ENCODE peak calls at places on chromosomes 4 and X, in five cellular contexts. One of them, this sample, is unnamed.

GRCh38 chr4:12615822-12616221 is 868.3 kb downstream of the RAB28 start:
- DNase-seq in osteoblast: no peak
- DNase-seq in IMR-90: no peak
- DNase-seq in pancreas: no peak
- DNase-seq in cardiac muscle cell: no peak
- DNase-seq in this sample: no peak

GRCh38 chr4:111813565-111814140 is 331.6 kb upstream of the FAM241A start:
- DNase-seq in osteoblast: no peak
- DNase-seq in IMR-90: no peak
- DNase-seq in pancreas: no peak
- DNase-seq in cardiac muscle cell: no peak
- DNase-seq in this sample: no peak

GRCh38 chr4:38805530-38806145 is 1.0 kb upstream of the TLR1 start:
- DNase-seq in osteoblast: no peak
- DNase-seq in IMR-90: no peak
- DNase-seq in pancreas: no peak
- DNase-seq in cardiac muscle cell: peak; percentile 65
- DNase-seq in this sample: peak; percentile 88

GRCh38 chrX:124293810-124294209 is 38.6 kb upstream of the TEX13D start:
- DNase-seq in osteoblast: no peak
- DNase-seq in IMR-90: no peak
- DNase-seq in pancreas: no peak
- DNase-seq in cardiac muscle cell: no peak
- DNase-seq in this sample: no peak

GRCh38 chrX:334331-334891 is 15.8 kb upstream of the GTPBP6 start:
- DNase-seq in osteoblast: no peak
- DNase-seq in IMR-90: no peak
- DNase-seq in pancreas: no peak
- DNase-seq in cardiac muscle cell: no peak
- DNase-seq in this sample: no peak

GRCh38 chrX:82208976-82209375 is 1007.1 kb downstream of the SH3BGRL start:
- DNase-seq in osteoblast: no peak
- DNase-seq in IMR-90: no peak
- DNase-seq in pancreas: no peak
- DNase-seq in cardiac muscle cell: no peak
- DNase-seq in this sample: no peak

GRCh38 chr4:42454755-42455154 is 57.5 kb downstream of the SHISA3 start:
- DNase-seq in osteoblast: no peak
- DNase-seq in IMR-90: no peak
- DNase-seq in pancreas: no peak
- DNase-seq in cardiac muscle cell: no peak
- DNase-seq in this sample: no peak

GRCh38 chr4:73187325-73187724 is 71.3 kb downstream of the ANKRD17 start:
- DNase-seq in osteoblast: no peak
- DNase-seq in IMR-90: peak; percentile 53
- DNase-seq in pancreas: no peak
- DNase-seq in cardiac muscle cell: peak; percentile 25
- DNase-seq in this sample: no peak

GRCh38 chrX:38358274-38358673 is 5.9 kb downstream of the OTC start:
- DNase-seq in osteoblast: no peak
- DNase-seq in IMR-90: no peak
- DNase-seq in pancreas: no peak
- DNase-seq in cardiac muscle cell: peak; percentile 10
- DNase-seq in this sample: no peak

GRCh38 chr4:135838889-135839288 is 1637.3 kb upstream of the PABPC4L start:
- DNase-seq in osteoblast: no peak
- DNase-seq in IMR-90: peak; percentile 2
- DNase-seq in pancreas: no peak
- DNase-seq in cardiac muscle cell: no peak
- DNase-seq in this sample: no peak

GRCh38 chr4:90958256-90958895 is 831.2 kb downstream of the CCSER1 start:
- DNase-seq in osteoblast: no peak
- DNase-seq in IMR-90: peak; percentile 69
- DNase-seq in pancreas: no peak
- DNase-seq in cardiac muscle cell: peak; percentile 51
- DNase-seq in this sample: no peak

GRCh38 chr4:158253350-158253980 is 43.2 kb downstream of the TMEM144 start:
- DNase-seq in osteoblast: peak; percentile 88
- DNase-seq in IMR-90: peak; percentile 63
- DNase-seq in pancreas: peak; percentile 52
- DNase-seq in cardiac muscle cell: peak; percentile 75
- DNase-seq in this sample: peak; percentile 3

GRCh38 chr4:186634591-186635128 is 79.3 kb upstream of the MTNR1A start:
- DNase-seq in osteoblast: no peak
- DNase-seq in IMR-90: no peak
- DNase-seq in pancreas: peak; percentile 32
- DNase-seq in cardiac muscle cell: no peak
- DNase-seq in this sample: no peak
- H3K36me3 ChIP-seq in osteoblast: peaks cover 87% of the 10 kb centered on the region
- H3K36me3 ChIP-seq in IMR-90: peaks cover 55% of the 10 kb centered on the region
- H3K36me3 ChIP-seq in pancreas: peaks cover 13% of the 10 kb centered on the region
- H3K36me3 ChIP-seq in cardiac muscle cell: peaks cover 24% of the 10 kb centered on the region
- H3K36me3 ChIP-seq in this sample: no peaks in the 10 kb centered on the region

DNA sequence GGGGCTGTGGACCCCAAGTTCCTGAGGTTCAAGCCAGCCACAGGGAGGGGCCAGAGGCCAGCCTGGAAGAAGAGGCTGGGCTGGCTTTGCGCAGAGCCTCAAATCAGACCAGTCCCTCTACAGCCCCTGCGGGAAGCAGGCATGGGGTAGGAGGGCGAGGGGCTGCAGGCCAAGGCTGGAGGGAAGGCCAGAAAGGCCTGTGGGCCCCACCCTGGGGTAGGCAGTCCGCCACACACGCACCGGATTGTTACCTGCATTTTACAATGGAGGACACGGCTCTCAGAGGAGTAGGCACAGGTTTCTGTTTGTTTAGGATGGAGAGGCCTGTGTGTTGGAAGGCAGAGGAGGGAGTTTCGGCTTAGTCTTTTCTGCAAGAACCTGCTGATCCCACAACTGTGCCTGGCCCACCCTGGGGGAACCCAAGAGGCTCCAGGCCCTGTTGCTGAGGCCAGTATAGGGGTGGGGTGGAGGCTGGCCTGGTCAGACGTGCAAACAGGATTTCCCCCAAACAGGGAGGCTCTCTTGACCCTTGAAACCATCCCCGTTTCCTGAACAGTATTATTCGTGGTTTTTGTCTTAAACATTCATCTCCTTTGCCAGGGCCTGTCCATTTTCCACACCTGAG is 659 bp upstream of the SLC49A3 start:
- DNase-seq in osteoblast: peak; percentile 86
- DNase-seq in IMR-90: no peak
- DNase-seq in pancreas: no peak
- DNase-seq in cardiac muscle cell: no peak
- DNase-seq in this sample: no peak
- H3K4me3 ChIP-seq in osteoblast: peak overlapping the region; percentile 74
- H3K4me3 ChIP-seq in IMR-90: no peak overlapping the region
- H3K4me3 ChIP-seq in pancreas: peak overlapping the region; percentile 44
- H3K4me3 ChIP-seq in cardiac muscle cell: no peak overlapping the region
- H3K4me3 ChIP-seq in this sample: no peak overlapping the region

DNA sequence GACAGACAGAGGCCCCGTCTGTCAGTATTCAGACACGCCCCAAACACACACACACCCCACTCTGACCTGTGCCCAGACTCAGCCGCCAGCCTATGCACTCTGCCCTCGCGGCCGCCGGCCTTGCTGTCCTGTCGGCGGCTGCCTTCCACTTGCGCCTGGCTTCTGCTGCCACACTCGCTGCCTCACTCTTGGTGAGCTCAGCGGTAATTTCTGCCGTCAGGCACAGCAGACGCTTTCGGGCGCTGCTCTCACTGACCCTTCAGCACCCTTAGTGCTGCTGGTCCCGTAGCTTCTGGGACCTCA is 10.3 kb downstream of the PIGG start:
- DNase-seq in osteoblast: no peak
- DNase-seq in IMR-90: no peak
- DNase-seq in pancreas: no peak
- DNase-seq in cardiac muscle cell: no peak
- DNase-seq in this sample: no peak
- H3K36me3 ChIP-seq in osteoblast: peaks cover 64% of the 10 kb centered on the region
- H3K36me3 ChIP-seq in IMR-90: peaks cover 43% of the 10 kb centered on the region
- H3K36me3 ChIP-seq in pancreas: peaks cover 17% of the 10 kb centered on the region
- H3K36me3 ChIP-seq in cardiac muscle cell: peaks cover 39% of the 10 kb centered on the region
- H3K36me3 ChIP-seq in this sample: peaks cover 35% of the 10 kb centered on the region

GRCh38 chr4:82381661-82382284 is 8.0 kb upstream of the HNRNPD start:
- DNase-seq in osteoblast: no peak
- DNase-seq in IMR-90: peak; percentile 48
- DNase-seq in pancreas: no peak
- DNase-seq in cardiac muscle cell: no peak
- DNase-seq in this sample: no peak

GRCh38 chr4:82382756-82383155 is 9.0 kb upstream of the HNRNPD start:
- DNase-seq in osteoblast: no peak
- DNase-seq in IMR-90: no peak
- DNase-seq in pancreas: no peak
- DNase-seq in cardiac muscle cell: no peak
- DNase-seq in this sample: no peak

GRCh38 chr4:82380831-82381230 is 7.0 kb upstream of the HNRNPD start:
- DNase-seq in osteoblast: no peak
- DNase-seq in IMR-90: no peak
- DNase-seq in pancreas: no peak
- DNase-seq in cardiac muscle cell: no peak
- DNase-seq in this sample: no peak

GRCh38 chr4:82380344-82380743 is 6.6 kb upstream of the HNRNPD start:
- DNase-seq in osteoblast: no peak
- DNase-seq in IMR-90: no peak
- DNase-seq in pancreas: no peak
- DNase-seq in cardiac muscle cell: no peak
- DNase-seq in this sample: no peak

GRCh38 chr4:82381235-82381634 is 7.4 kb upstream of the HNRNPD start:
- DNase-seq in osteoblast: no peak
- DNase-seq in IMR-90: no peak
- DNase-seq in pancreas: no peak
- DNase-seq in cardiac muscle cell: no peak
- DNase-seq in this sample: no peak
- H3K4me3 ChIP-seq in osteoblast: no peak overlapping the region
- H3K4me3 ChIP-seq in IMR-90: no peak overlapping the region
- H3K4me3 ChIP-seq in pancreas: no peak overlapping the region
- H3K4me3 ChIP-seq in cardiac muscle cell: no peak overlapping the region
- H3K4me3 ChIP-seq in this sample: no peak overlapping the region

DNA sequence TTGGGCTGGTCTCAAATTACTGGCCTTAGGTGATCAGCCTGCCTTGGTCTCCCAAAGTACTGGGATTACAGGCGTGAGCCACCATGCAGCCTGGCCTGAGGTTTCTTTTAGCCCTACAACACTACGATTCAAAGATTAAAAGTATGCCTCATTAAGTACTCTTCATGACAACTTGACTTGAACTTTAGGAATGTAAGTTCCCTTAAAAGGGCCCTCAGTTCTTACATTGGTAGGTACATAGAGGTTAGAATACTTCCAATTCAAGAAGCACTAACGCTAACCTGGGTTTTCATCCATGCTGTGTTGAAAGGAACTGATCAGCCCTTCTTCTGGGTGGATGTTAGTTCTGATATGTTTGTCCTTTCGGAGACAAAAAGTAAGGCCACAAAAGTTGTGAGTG is 15.1 kb downstream of the CBR4 start:
- DNase-seq in osteoblast: no peak
- DNase-seq in IMR-90: no peak
- DNase-seq in pancreas: no peak
- DNase-seq in cardiac muscle cell: no peak
- DNase-seq in this sample: no peak
- H3K36me3 ChIP-seq in osteoblast: peaks cover 2% of the 10 kb centered on the region
- H3K36me3 ChIP-seq in IMR-90: peaks cover 2% of the 10 kb centered on the region
- H3K36me3 ChIP-seq in pancreas: peaks cover 4% of the 10 kb centered on the region
- H3K36me3 ChIP-seq in cardiac muscle cell: peaks cover 10% of the 10 kb centered on the region
- H3K36me3 ChIP-seq in this sample: no peaks in the 10 kb centered on the region

GRCh38 chr4:172857026-172857425 is 311.6 kb upstream of the GALNT7 start:
- DNase-seq in osteoblast: no peak
- DNase-seq in IMR-90: no peak
- DNase-seq in pancreas: no peak
- DNase-seq in cardiac muscle cell: no peak
- DNase-seq in this sample: no peak

GRCh38 chr4:172850838-172851237 is 317.8 kb upstream of the GALNT7 start:
- DNase-seq in osteoblast: no peak
- DNase-seq in IMR-90: peak; percentile 95
- DNase-seq in pancreas: no peak
- DNase-seq in cardiac muscle cell: peak; percentile 36
- DNase-seq in this sample: no peak

GRCh38 chr4:172851534-172851933 is 317.1 kb upstream of the GALNT7 start:
- DNase-seq in osteoblast: no peak
- DNase-seq in IMR-90: peak; percentile 72
- DNase-seq in pancreas: no peak
- DNase-seq in cardiac muscle cell: no peak
- DNase-seq in this sample: no peak
- H3K4me3 ChIP-seq in osteoblast: no peak overlapping the region
- H3K4me3 ChIP-seq in IMR-90: no peak overlapping the region
- H3K4me3 ChIP-seq in pancreas: no peak overlapping the region
- H3K4me3 ChIP-seq in cardiac muscle cell: no peak overlapping the region
- H3K4me3 ChIP-seq in this sample: no peak overlapping the region

GRCh38 chr4:177974461-177974860 is 532.2 kb upstream of the AGA start:
- DNase-seq in osteoblast: no peak
- DNase-seq in IMR-90: peak; percentile 31
- DNase-seq in pancreas: no peak
- DNase-seq in cardiac muscle cell: no peak
- DNase-seq in this sample: no peak

DNA sequence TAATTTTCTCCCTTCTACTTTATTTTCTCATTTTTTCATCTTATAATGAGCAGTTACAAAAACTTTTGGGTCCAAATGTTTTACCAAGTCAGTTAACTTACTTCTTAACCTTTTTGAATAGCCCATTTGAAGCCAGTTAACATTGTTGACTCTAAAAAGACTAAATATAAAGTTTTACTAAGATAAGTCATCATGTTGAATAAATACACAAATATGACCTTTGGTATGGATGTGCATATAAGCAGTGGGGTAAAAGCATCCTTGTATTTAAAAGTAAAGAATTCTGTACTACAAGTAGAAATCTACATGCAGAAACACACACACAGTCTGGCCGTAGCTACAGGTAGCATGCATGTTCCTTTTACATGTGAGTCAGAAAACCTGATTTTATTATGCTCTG is 533.1 kb upstream of the AGA start:
- DNase-seq in osteoblast: no peak
- DNase-seq in IMR-90: peak; percentile 54
- DNase-seq in pancreas: no peak
- DNase-seq in cardiac muscle cell: no peak
- DNase-seq in this sample: no peak
- H3K36me3 ChIP-seq in osteoblast: no peaks in the 10 kb centered on the region
- H3K36me3 ChIP-seq in IMR-90: no peaks in the 10 kb centered on the region
- H3K36me3 ChIP-seq in pancreas: no peaks in the 10 kb centered on the region
- H3K36me3 ChIP-seq in cardiac muscle cell: no peaks in the 10 kb centered on the region
- H3K36me3 ChIP-seq in this sample: no peaks in the 10 kb centered on the region

GRCh38 chr4:185456131-185456530 is 15.4 kb downstream of the CCDC110 start:
- DNase-seq in osteoblast: no peak
- DNase-seq in IMR-90: no peak
- DNase-seq in pancreas: no peak
- DNase-seq in cardiac muscle cell: no peak
- DNase-seq in this sample: no peak
- H3K4me3 ChIP-seq in osteoblast: no peak overlapping the region
- H3K4me3 ChIP-seq in IMR-90: no peak overlapping the region
- H3K4me3 ChIP-seq in pancreas: no peak overlapping the region
- H3K4me3 ChIP-seq in cardiac muscle cell: no peak overlapping the region
- H3K4me3 ChIP-seq in this sample: no peak overlapping the region

GRCh38 chr4:5993063-5993745 is 25.0 kb downstream of the C4orf50 start:
- DNase-seq in osteoblast: no peak
- DNase-seq in IMR-90: no peak
- DNase-seq in pancreas: no peak
- DNase-seq in cardiac muscle cell: no peak
- DNase-seq in this sample: no peak
- H3K36me3 ChIP-seq in osteoblast: no peaks in the 10 kb centered on the region
- H3K36me3 ChIP-seq in IMR-90: no peaks in the 10 kb centered on the region
- H3K36me3 ChIP-seq in pancreas: no peaks in the 10 kb centered on the region
- H3K36me3 ChIP-seq in cardiac muscle cell: no peaks in the 10 kb centered on the region
- H3K36me3 ChIP-seq in this sample: no peaks in the 10 kb centered on the region

This sample was measured in GM06990.